ENCODE peak calls at places on chromosomes 5 and 9, in seven cellular contexts. E, P, Y, W, S, M and D are unnamed samples.

GRCh38 chr5:134240421-134240962 is 14.6 kb upstream of the PPP2CA start:
- DNase-seq in M (no peak), P (no peak), Y (no peak), S (no peak), E (peak), W (no peak), D (no peak)

GRCh38 chr9:119216891-119217290 is 152.3 kb downstream of the BRINP1 start:
- DNase-seq in S (peak), Y (no peak), E (no peak), P (no peak), W (no peak), M (no peak), D (no peak)

GRCh38 chr9:134163374-134164196 is 779 bp downstream of the RNU6ATAC start:
- DNase-seq in W (no peak), S (peak), Y (peak), E (peak), M (peak), P (peak), D (peak)

GRCh38 chr5:82560546-82560945 is 282.4 kb upstream of the RPS23 start:
- DNase-seq in M (no peak), S (no peak), W (no peak), Y (no peak), E (no peak), P (no peak), D (no peak)

GRCh38 chr5:33734541-33734940 is 157.2 kb downstream of the ADAMTS12 start:
- DNase-seq in P (no peak), S (no peak), W (no peak), Y (no peak), M (no peak), E (no peak), D (no peak)

GRCh38 chr9:16133556-16134227 is 580.8 kb downstream of the CCDC171 start:
- DNase-seq in E (peak), Y (no peak), W (no peak), M (no peak), P (no peak), S (no peak), D (no peak)

GRCh38 chr9:23551171-23551795 is 274.8 kb downstream of the ELAVL2 start:
- DNase-seq in M (no peak), Y (no peak), W (no peak), P (no peak), S (no peak), E (no peak), D (no peak)

GRCh38 chr9:133959171-133959570 is 33.0 kb downstream of the VAV2 start:
- DNase-seq in S (no peak), M (no peak), P (peak), W (no peak), E (no peak), Y (no peak), D (no peak)

GRCh38 chr5:76943006-76943405 is 9.8 kb upstream of the CRHBP start:
- DNase-seq in M (no peak), W (no peak), P (no peak), E (no peak), Y (no peak), S (no peak), D (no peak)

DNA sequence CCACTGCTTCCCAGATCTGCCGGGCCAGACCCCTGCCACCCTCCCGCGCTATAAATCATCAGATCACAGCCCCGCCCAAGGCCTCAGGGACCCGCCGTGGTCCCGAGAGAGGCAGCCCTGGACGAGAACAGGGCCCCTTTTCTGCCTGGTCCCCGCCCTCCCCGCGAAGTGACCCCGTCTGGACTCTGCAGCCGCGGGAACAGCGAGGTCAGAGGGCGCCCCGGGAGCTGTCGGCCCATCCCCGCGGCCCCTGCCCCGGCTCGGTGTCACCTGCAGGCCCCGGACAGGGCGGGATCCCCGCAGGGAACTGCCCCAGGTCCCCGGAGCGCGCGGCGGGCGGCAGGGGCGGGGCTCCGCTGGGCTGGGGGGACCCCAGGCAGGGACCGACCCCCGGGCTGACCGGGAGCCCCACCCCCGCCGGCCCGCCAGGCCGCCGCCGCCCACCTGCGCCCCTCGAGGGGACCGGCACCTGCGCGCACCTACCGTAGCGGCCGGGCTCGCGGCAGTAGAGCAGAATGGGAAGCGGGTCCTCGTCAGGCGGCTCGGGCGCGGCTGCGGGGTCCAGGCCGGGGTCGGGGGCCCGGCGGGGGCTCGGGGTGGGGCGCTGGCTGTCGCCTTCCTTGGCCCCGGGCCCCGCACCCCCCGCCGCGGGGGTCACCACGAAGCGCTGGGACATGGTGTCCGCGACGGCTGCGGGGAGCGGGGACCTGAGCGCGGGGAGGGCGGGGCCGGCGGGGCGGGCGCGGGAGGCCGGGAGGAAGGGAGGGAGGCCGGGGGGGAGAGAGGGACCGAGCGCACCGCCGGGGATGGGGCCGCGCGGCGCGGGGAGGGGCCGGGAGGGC is 43.5 kb upstream of the SLC12A7 start:
- DNase-seq in Y (no peak), W (no peak), M (no peak), P (peak), S (no peak), E (peak), D (no peak)
- H3K4me3 ChIP-seq in Y (peak), W (peak), M (peak), P (no peak), S (no peak), E (no peak), D (peak)

GRCh38 chr5:177132504-177133118 is 962 bp upstream of the NSD1 start:
- DNase-seq in P (no peak), W (no peak), M (peak), S (peak), E (peak), Y (no peak), D (no peak)

GRCh38 chr5:177134653-177135225 is 1.2 kb downstream of the NSD1 start:
- DNase-seq in S (peak), W (no peak), P (no peak), M (no peak), Y (no peak), E (no peak), D (no peak)

GRCh38 chr5:177133119-177133844 is at the start of gene NSD1:
- DNase-seq in Y (peak), M (peak), P (peak), W (peak), E (peak), S (peak), D (no peak)

GRCh38 chr5:177131711-177132503 is 1.7 kb upstream of the NSD1 start:
- DNase-seq in E (no peak), M (peak), P (peak), S (peak), Y (peak), W (no peak), D (no peak)

DNA sequence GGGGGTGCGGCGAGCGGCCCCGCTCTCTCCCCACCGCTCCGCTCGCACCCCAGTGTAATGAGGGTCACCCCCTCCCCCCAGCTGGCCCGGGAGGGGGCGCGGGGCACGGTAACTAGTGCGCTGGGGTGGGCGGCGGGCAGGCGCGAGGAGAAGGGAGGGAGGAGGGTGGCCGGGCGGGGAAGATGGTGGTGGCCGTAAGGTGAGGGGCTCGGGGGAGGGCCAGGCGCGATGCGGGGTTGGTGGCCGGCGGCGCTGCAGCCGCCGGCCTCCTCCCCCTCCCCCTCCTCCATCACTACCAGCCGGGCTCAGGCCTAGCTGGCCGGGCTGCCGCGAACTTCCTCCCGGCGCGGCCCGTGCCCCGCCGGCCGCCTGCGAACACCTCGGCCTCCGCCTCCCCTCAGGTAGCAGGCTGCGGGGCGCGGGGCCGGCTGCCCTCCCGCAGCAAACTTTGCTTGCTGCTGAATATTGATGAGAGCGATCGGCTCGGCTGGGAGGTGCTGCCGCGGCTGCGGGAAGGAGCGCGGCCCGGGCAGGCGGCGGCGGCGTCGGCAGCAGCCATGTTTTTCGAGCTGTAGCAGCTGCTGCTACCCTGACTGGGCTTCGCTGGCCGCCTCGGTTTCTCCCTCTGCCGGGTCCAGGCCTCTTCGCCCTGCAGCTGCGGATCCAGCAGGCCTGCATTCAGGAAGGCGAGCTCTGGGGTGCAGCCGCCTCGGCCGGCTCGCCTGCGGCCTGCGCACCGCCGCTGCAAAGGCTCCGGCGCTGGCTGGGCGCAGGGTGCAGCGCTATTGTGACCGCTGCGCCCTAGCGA is 476 bp downstream of the NSD1 start:
- DNase-seq in P (peak), W (no peak), M (no peak), E (peak), Y (peak), S (peak), D (no peak)
- TF ChIP-seq POLR2AphosphoS5 in P (no peak), W (peak), M (no peak), E (no peak), Y (no peak), S (peak), D (peak)

DNA sequence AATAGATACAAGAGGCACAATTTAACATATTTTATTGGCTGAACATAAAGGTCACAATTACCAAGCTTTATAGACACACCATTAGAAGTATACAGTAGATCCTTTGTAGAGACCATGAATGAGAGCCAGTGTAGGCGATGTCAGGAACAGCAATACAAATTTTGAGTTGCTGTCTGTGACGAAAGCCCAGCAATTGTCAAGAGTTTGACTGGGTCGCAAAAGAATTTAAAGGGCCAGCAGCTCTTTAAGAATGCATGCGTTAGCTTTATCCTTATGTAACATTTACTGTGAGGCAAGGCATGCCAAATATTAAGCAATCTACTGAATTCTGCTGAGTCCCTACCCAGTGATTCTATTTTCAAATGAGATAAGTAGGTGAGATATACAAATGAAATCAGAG is 236.9 kb downstream of the ARRDC3 start:
- DNase-seq in W (no peak), P (no peak), M (no peak), S (no peak), Y (no peak), E (no peak), D (no peak)
- TF ChIP-seq EP300 in W (no peak), P (no peak), M (no peak), S (no peak), Y (no peak), E (no peak), D (no peak)

DNA sequence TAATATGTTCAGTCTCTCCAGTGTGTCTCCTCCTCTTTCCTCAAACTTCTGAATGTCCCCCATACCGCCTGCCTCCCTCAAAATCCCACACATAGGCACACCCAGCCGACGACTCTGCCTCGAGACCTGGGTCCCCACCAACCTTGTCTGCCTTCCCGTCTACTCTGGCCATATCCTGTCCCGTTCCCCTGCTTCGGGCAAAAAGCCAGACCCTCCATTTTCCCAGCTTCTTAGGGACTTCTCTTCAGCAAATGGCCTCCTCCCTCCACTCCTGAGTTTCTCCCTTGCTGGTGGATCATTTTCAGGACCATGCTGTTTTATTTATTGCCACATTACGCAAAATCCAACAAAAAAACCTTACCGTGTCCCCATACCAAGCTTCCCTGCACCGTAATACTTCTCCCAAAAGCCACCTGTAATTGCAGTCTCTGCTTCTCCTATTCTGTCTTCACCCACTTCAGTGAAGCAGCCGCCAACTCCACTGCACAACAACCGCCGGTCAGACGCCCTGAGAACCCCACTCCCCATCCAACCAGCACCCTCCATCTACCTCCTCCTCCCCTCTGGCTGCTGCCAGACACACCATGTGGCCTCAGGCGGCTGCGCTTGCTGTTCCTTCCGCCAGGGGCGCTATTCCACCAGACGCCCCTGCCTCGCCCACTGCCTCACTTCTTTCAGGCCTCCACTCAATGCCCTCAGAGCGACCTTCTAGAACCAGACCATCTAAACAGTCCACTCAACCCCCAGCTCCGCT is 117.0 kb downstream of the TRPM6 start:
- DNase-seq in P (peak), M (no peak), S (no peak), W (peak), Y (peak), E (peak), D (no peak)
- H3K4me3 ChIP-seq in P (no peak), M (no peak), S (no peak), W (no peak), Y (no peak), E (peak), D (no peak)